ENCODE peak calls at places on chromosomes 11 and 22, in eight cellular contexts. K, W, Z, E, B, I, L and F are unnamed samples.

GRCh38 chr22:19419464-19420178 is 11.9 kb downstream of the HIRA start:
- DNase-seq in K (no peak), Z (no peak), E (no peak), I (peak), B (no peak), L (no peak), W (no peak), F (no peak)

GRCh38 chr22:17910561-17911311 is 113.6 kb downstream of the MICAL3 start:
- DNase-seq in W (peak), E (peak), Z (peak), B (no peak), I (no peak), K (peak), L (peak), F (no peak)

GRCh38 chr11:92946707-92947106 is 22.7 kb upstream of the MTNR1B start:
- DNase-seq in E (no peak), I (no peak), K (no peak), Z (no peak), B (no peak), L (no peak), W (no peak), F (no peak)

GRCh38 chr22:23270212-23270733 is 90.0 kb downstream of the BCR start:
- DNase-seq in K (peak), E (no peak), I (no peak), L (no peak), B (no peak), Z (no peak), W (no peak), F (no peak)

GRCh38 chr11:118338637-118339061 is 3.9 kb downstream of the CD3D start:
- DNase-seq in Z (no peak), W (no peak), E (no peak), I (peak), K (no peak), B (peak), L (no peak), F (no peak)

GRCh38 chr11:131073167-131073566 is 156.9 kb upstream of the SNX19 start:
- DNase-seq in B (no peak), E (no peak), I (no peak), L (no peak), K (no peak), Z (no peak), W (no peak), F (no peak)

GRCh38 chr11:71302911-71303310 is 50.5 kb upstream of the SHANK2 start:
- DNase-seq in I (no peak), B (no peak), L (no peak), K (no peak), W (no peak), Z (no peak), E (no peak), F (no peak)

GRCh38 chr11:1927151-1928037 is 7.9 kb downstream of the TNNT3 start:
- DNase-seq in E (peak), Z (no peak), I (no peak), W (no peak), B (no peak), K (no peak), L (no peak), F (no peak)

GRCh38 chr22:35399114-35399677 is 744 bp upstream of the MCM5 start:
- DNase-seq in L (no peak), K (no peak), W (no peak), Z (no peak), B (no peak), I (no peak), E (no peak), F (no peak)

GRCh38 chr22:46791201-46791731 is 28.8 kb downstream of the TBC1D22A start:
- DNase-seq in Z (peak), W (no peak), E (peak), K (peak), L (no peak), B (peak), I (peak), F (peak)